ENCODE peak calls at places on chromosome 18, in four cellular contexts. J, N, U and I are unnamed samples.

GRCh38 chr18:34117319-34117718 is 107.4 kb downstream of the NOL4 start:
- DNase-seq in J (no peak), N (no peak), U (no peak), I (no peak)

GRCh38 chr18:23805898-23806297 is 116.6 kb downstream of the LAMA3 start:
- DNase-seq in U (peak; percentile 58), J (no peak), N (no peak), I (no peak)

GRCh38 chr18:48222118-48222517 is 187.1 kb downstream of the ZBTB7C start:
- DNase-seq in U (peak; percentile 52), N (peak; percentile 29), J (no peak), I (no peak)

GRCh38 chr18:13418013-13418710 is 199.6 kb downstream of the LDLRAD4 start:
- DNase-seq in N (no peak), U (no peak), J (no peak), I (no peak)

GRCh38 chr18:52160652-52161051 is 179.3 kb upstream of the DCC start:
- DNase-seq in J (peak; percentile 65), N (peak; percentile 29), U (peak; percentile 51), I (no peak)

GRCh38 chr18:43279015-43279758 is 1.9 kb upstream of the SYT4 start:
- DNase-seq in N (peak; percentile 63), U (peak; percentile 37), J (peak; percentile 72), I (no peak)

GRCh38 chr18:50748243-50749229 is 71.3 kb downstream of the MRO start:
- DNase-seq in N (peak; percentile 89), U (no peak), J (peak; percentile 91), I (no peak)

GRCh38 chr18:51168031-51168742 is 29.3 kb downstream of the MEX3C start:
- DNase-seq in U (no peak), N (peak; percentile 54), J (peak; percentile 90), I (no peak)

GRCh38 chr18:74249181-74249968 is 42.4 kb downstream of the CYB5A start:
- DNase-seq in N (no peak), U (peak; percentile 40), J (no peak), I (no peak)

GRCh38 chr18:2494921-2495320 is 76.4 kb downstream of the METTL4 start:
- DNase-seq in J (no peak), U (peak; percentile 98), N (no peak), I (no peak)

GRCh38 chr18:73461780-73462059 is 593.9 kb upstream of the NETO1 start:
- DNase-seq in J (no peak), U (peak; percentile 45), N (peak; percentile 46), I (no peak)

GRCh38 chr18:50011813-50012445 is 183.0 kb downstream of the MYO5B start:
- DNase-seq in U (peak; percentile 89), J (no peak), N (no peak), I (no peak)

GRCh38 chr18:44742741-44743311 is 62.1 kb downstream of the SETBP1 start:
- DNase-seq in N (no peak), U (peak; percentile 80), J (no peak), I (no peak)

GRCh38 chr18:11570770-11571169 is 38.6 kb upstream of the SLC35G4 start:
- DNase-seq in N (peak; percentile 33), U (no peak), J (peak; percentile 14), I (no peak)

GRCh38 chr18:79898952-79899608 is 52.4 kb downstream of the SLC66A2 start:
- DNase-seq in U (no peak), J (no peak), N (no peak), I (peak; percentile 11)
- H3K9me3 ChIP-seq in U (peaks cover 3% of the 10 kb centered on the region), J (peaks cover 46% of the 10 kb centered on the region), N (peaks cover 69% of the 10 kb centered on the region), I (peaks cover 13% of the 10 kb centered on the region)

GRCh38 chr18:31619291-31619690 is 27.6 kb downstream of the TTR start:
- DNase-seq in U (no peak), J (no peak), N (no peak), I (no peak)

GRCh38 chr18:31616586-31616985 is 24.9 kb downstream of the TTR start:
- DNase-seq in U (no peak), J (no peak), N (no peak), I (no peak)

GRCh38 chr18:31618801-31619200 is 27.1 kb downstream of the TTR start:
- DNase-seq in U (no peak), J (no peak), N (no peak), I (no peak)

GRCh38 chr18:31614044-31614443 is 22.4 kb downstream of the TTR start:
- DNase-seq in U (no peak), J (no peak), N (no peak), I (no peak)

GRCh38 chr18:31617029-31617717 is 25.5 kb downstream of the TTR start:
- DNase-seq in N (no peak), U (no peak), J (no peak), I (no peak)
- H3K9me3 ChIP-seq in N (no peaks in the 10 kb centered on the region), U (no peaks in the 10 kb centered on the region), J (no peaks in the 10 kb centered on the region), I (no peaks in the 10 kb centered on the region)

GRCh38 chr18:8912348-8913057 is 190.0 kb upstream of the NDUFV2 start:
- DNase-seq in J (peak; percentile 61), U (no peak), N (no peak), I (no peak)

GRCh38 chr18:8908792-8909510 is 193.5 kb upstream of the NDUFV2 start:
- DNase-seq in U (no peak), J (no peak), N (no peak), I (no peak)

GRCh38 chr18:8910186-8910585 is 192.3 kb upstream of the NDUFV2 start:
- DNase-seq in U (no peak), N (no peak), J (no peak), I (no peak)

GRCh38 chr18:8911408-8912340 is 190.8 kb upstream of the NDUFV2 start:
- DNase-seq in J (no peak), U (no peak), N (no peak), I (no peak)

DNA sequence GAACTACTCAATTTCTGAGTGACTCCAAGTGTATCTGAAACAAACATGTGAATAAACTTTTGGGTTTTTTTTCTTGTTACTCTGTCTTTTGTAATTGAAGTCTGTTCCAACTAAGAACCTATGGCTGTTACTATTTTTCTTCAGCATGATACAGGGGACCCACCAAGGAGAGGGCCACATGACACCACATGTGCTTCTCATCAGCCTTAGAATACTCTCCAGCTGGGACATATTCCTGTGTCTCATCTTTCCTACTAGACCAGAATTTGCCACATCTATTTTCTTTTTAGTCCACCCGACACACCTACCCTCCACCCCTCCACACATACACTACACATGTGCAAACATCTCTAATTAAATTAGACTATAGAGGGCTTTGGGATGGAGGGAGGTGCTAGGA is 191.7 kb upstream of the NDUFV2 start:
- DNase-seq in N (no peak), J (no peak), U (no peak), I (no peak)
- H3K9me3 ChIP-seq in N (no peaks in the 10 kb centered on the region), J (peaks cover 60% of the 10 kb centered on the region), U (no peaks in the 10 kb centered on the region), I (no peaks in the 10 kb centered on the region)

GRCh38 chr18:67742954-67743353 is 226.4 kb upstream of the DSEL start:
- DNase-seq in N (no peak), J (no peak), U (no peak), I (no peak)

DNA sequence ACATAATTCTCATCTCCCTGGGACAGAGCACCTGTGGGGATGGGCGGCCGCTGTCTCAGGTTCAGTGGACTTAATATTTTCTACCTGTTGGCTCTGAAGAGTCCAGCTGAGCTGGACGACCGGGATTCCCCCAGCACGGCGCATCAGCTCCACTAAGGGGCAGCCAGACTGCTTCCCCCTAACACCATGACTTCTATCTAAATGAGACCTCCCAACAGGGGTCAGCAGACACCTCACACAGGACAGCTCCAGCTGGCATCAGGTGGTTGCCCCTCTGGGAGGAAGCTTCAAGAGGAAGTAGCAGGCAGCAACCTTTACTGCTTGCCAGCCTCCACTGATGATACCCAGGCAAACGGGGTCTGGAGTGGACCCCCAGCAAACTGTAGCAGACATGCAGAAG is 226.0 kb upstream of the DSEL start:
- DNase-seq in J (peak; percentile 44), U (no peak), N (no peak), I (no peak)
- H3K9me3 ChIP-seq in J (no peaks in the 10 kb centered on the region), U (no peaks in the 10 kb centered on the region), N (peaks cover 12% of the 10 kb centered on the region), I (no peaks in the 10 kb centered on the region)

DNA sequence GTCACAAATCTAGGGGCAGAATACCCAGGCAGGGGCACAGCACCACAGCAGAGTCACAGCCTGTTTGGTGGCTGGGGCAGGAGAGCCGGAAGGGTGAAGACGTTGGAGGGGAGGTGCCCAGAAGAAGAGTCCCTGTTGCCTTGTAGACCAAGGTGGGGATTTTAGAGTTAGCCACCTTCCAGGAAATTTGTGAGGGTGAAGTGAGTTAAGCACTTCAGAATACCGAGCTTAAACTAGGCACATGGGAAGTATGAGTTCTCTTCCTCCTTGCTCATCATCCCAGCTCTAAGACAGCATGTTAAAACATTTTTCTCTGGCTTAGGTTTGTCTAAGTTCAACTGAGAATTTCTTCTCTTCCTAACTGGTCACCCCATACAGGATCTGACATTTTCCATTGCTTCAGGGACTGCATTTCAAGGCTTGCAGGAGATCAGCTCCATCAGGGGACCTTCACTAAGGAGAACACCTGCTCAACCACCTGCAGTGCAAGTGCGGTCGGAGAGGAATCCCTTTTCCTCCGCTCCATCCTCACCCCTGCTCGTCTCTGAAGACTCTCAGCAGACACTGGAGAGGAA is 26.5 kb upstream of the PHLPP1 start:
- DNase-seq in U (no peak), J (no peak), N (no peak), I (no peak)
- H3K9me3 ChIP-seq in U (peaks cover 2% of the 10 kb centered on the region), J (peaks cover 7% of the 10 kb centered on the region), N (peaks cover 22% of the 10 kb centered on the region), I (peaks cover 10% of the 10 kb centered on the region)

GRCh38 chr18:14905979-14906378 is 158.0 kb downstream of the ANKRD30B start:
- DNase-seq in U (no peak), J (no peak), N (no peak), I (no peak)
- H3K9me3 ChIP-seq in U (no peaks in the 10 kb centered on the region), J (peaks cover 76% of the 10 kb centered on the region), N (peaks cover 13% of the 10 kb centered on the region), I (no peaks in the 10 kb centered on the region)